ENCODE peak calls at places on chromosomes 2 and 18, in four cellular contexts. One of them, this sample, is unnamed.

GRCh38 chr18:46412831-46413371 is 244.1 kb downstream of the LOXHD1 start:
- DNase-seq in stimulated activated naive CD8-positive, alpha-beta T cell treated with anti-CD3 and anti-CD28 coated beads, Interleukin-15, amount 100 ng/mL, for 72 hours: no peak
- DNase-seq in HCT116: no peak
- DNase-seq in esophagus squamous epithelium: no peak
- DNase-seq in this sample: no peak

GRCh38 chr18:8507361-8507760 is 101.9 kb upstream of the RAB12 start:
- DNase-seq in stimulated activated naive CD8-positive, alpha-beta T cell treated with anti-CD3 and anti-CD28 coated beads, Interleukin-15, amount 100 ng/mL, for 72 hours: no peak
- DNase-seq in HCT116: peak; percentile 3
- DNase-seq in esophagus squamous epithelium: no peak
- DNase-seq in this sample: no peak

GRCh38 chr2:187906021-187906420 is 351.8 kb upstream of the TFPI start:
- DNase-seq in stimulated activated naive CD8-positive, alpha-beta T cell treated with anti-CD3 and anti-CD28 coated beads, Interleukin-15, amount 100 ng/mL, for 72 hours: no peak
- DNase-seq in HCT116: no peak
- DNase-seq in esophagus squamous epithelium: no peak
- DNase-seq in this sample: no peak

GRCh38 chr2:94622113-94622618 is 249.1 kb upstream of the TEKT4 start:
- DNase-seq in stimulated activated naive CD8-positive, alpha-beta T cell treated with anti-CD3 and anti-CD28 coated beads, Interleukin-15, amount 100 ng/mL, for 72 hours: no peak
- DNase-seq in HCT116: no peak
- DNase-seq in esophagus squamous epithelium: no peak
- DNase-seq in this sample: no peak

GRCh38 chr18:24246143-24246542 is 107.3 kb downstream of the CABYR start:
- DNase-seq in stimulated activated naive CD8-positive, alpha-beta T cell treated with anti-CD3 and anti-CD28 coated beads, Interleukin-15, amount 100 ng/mL, for 72 hours: no peak
- DNase-seq in HCT116: no peak
- DNase-seq in esophagus squamous epithelium: no peak
- DNase-seq in this sample: no peak

GRCh38 chr2:217573565-217573964 is 429.2 kb downstream of the TNS1 start:
- DNase-seq in stimulated activated naive CD8-positive, alpha-beta T cell treated with anti-CD3 and anti-CD28 coated beads, Interleukin-15, amount 100 ng/mL, for 72 hours: no peak
- DNase-seq in HCT116: no peak
- DNase-seq in esophagus squamous epithelium: no peak
- DNase-seq in this sample: no peak

GRCh38 chr18:10690376-10690775 is 164.5 kb downstream of the NAPG start:
- DNase-seq in stimulated activated naive CD8-positive, alpha-beta T cell treated with anti-CD3 and anti-CD28 coated beads, Interleukin-15, amount 100 ng/mL, for 72 hours: no peak
- DNase-seq in HCT116: no peak
- DNase-seq in esophagus squamous epithelium: no peak
- DNase-seq in this sample: no peak

GRCh38 chr2:203650860-203651613 is 55.4 kb upstream of the CD28 start:
- DNase-seq in stimulated activated naive CD8-positive, alpha-beta T cell treated with anti-CD3 and anti-CD28 coated beads, Interleukin-15, amount 100 ng/mL, for 72 hours: no peak
- DNase-seq in HCT116: peak; percentile 37
- DNase-seq in esophagus squamous epithelium: no peak
- DNase-seq in this sample: no peak

GRCh38 chr2:197205590-197206215 is 104.9 kb downstream of the ANKRD44 start:
- DNase-seq in stimulated activated naive CD8-positive, alpha-beta T cell treated with anti-CD3 and anti-CD28 coated beads, Interleukin-15, amount 100 ng/mL, for 72 hours: peak; percentile 55
- DNase-seq in HCT116: no peak
- DNase-seq in esophagus squamous epithelium: no peak
- DNase-seq in this sample: no peak

GRCh38 chr2:188032306-188032705 is 259.4 kb upstream of the GULP1 start:
- DNase-seq in stimulated activated naive CD8-positive, alpha-beta T cell treated with anti-CD3 and anti-CD28 coated beads, Interleukin-15, amount 100 ng/mL, for 72 hours: no peak
- DNase-seq in HCT116: no peak
- DNase-seq in esophagus squamous epithelium: no peak
- DNase-seq in this sample: no peak

GRCh38 chr2:73404409-73404808 is 18.8 kb downstream of the ALMS1 start:
- DNase-seq in stimulated activated naive CD8-positive, alpha-beta T cell treated with anti-CD3 and anti-CD28 coated beads, Interleukin-15, amount 100 ng/mL, for 72 hours: no peak
- DNase-seq in HCT116: no peak
- DNase-seq in esophagus squamous epithelium: no peak
- DNase-seq in this sample: no peak

GRCh38 chr2:76711490-76711889 is 810.7 kb downstream of the LRRTM4 start:
- DNase-seq in stimulated activated naive CD8-positive, alpha-beta T cell treated with anti-CD3 and anti-CD28 coated beads, Interleukin-15, amount 100 ng/mL, for 72 hours: no peak
- DNase-seq in HCT116: no peak
- DNase-seq in esophagus squamous epithelium: no peak
- DNase-seq in this sample: no peak

GRCh38 chr2:132581917-132582316 is 88.1 kb downstream of the LYPD1 start:
- DNase-seq in stimulated activated naive CD8-positive, alpha-beta T cell treated with anti-CD3 and anti-CD28 coated beads, Interleukin-15, amount 100 ng/mL, for 72 hours: no peak
- DNase-seq in HCT116: no peak
- DNase-seq in esophagus squamous epithelium: no peak
- DNase-seq in this sample: no peak

GRCh38 chr2:60414731-60415130 is 138.7 kb downstream of the BCL11A start:
- DNase-seq in stimulated activated naive CD8-positive, alpha-beta T cell treated with anti-CD3 and anti-CD28 coated beads, Interleukin-15, amount 100 ng/mL, for 72 hours: no peak
- DNase-seq in HCT116: no peak
- DNase-seq in esophagus squamous epithelium: no peak
- DNase-seq in this sample: no peak

GRCh38 chr2:152493945-152494528 is 159.1 kb downstream of the FMNL2 start:
- DNase-seq in stimulated activated naive CD8-positive, alpha-beta T cell treated with anti-CD3 and anti-CD28 coated beads, Interleukin-15, amount 100 ng/mL, for 72 hours: no peak
- DNase-seq in HCT116: no peak
- DNase-seq in esophagus squamous epithelium: no peak
- DNase-seq in this sample: no peak

GRCh38 chr2:46252891-46253659 is 44.1 kb upstream of the EPAS1 start:
- DNase-seq in stimulated activated naive CD8-positive, alpha-beta T cell treated with anti-CD3 and anti-CD28 coated beads, Interleukin-15, amount 100 ng/mL, for 72 hours: no peak
- DNase-seq in HCT116: peak; percentile 12
- DNase-seq in esophagus squamous epithelium: no peak
- DNase-seq in this sample: no peak

GRCh38 chr2:219119422-219120043 is 41.1 kb downstream of the NHEJ1 start:
- DNase-seq in stimulated activated naive CD8-positive, alpha-beta T cell treated with anti-CD3 and anti-CD28 coated beads, Interleukin-15, amount 100 ng/mL, for 72 hours: peak; percentile 50
- DNase-seq in HCT116: peak; percentile 27
- DNase-seq in esophagus squamous epithelium: no peak
- DNase-seq in this sample: peak; percentile 19

GRCh38 chr18:78937166-78937565 is 42.5 kb upstream of the SALL3 start:
- DNase-seq in stimulated activated naive CD8-positive, alpha-beta T cell treated with anti-CD3 and anti-CD28 coated beads, Interleukin-15, amount 100 ng/mL, for 72 hours: no peak
- DNase-seq in HCT116: no peak
- DNase-seq in esophagus squamous epithelium: no peak
- DNase-seq in this sample: no peak

GRCh38 chr2:20421988-20422678 is 24.7 kb upstream of the RHOB start:
- DNase-seq in stimulated activated naive CD8-positive, alpha-beta T cell treated with anti-CD3 and anti-CD28 coated beads, Interleukin-15, amount 100 ng/mL, for 72 hours: no peak
- DNase-seq in HCT116: no peak
- DNase-seq in esophagus squamous epithelium: peak; percentile 21
- DNase-seq in this sample: peak; percentile 93

GRCh38 chr2:229463941-229464340 is 192.9 kb upstream of the PID1 start:
- DNase-seq in stimulated activated naive CD8-positive, alpha-beta T cell treated with anti-CD3 and anti-CD28 coated beads, Interleukin-15, amount 100 ng/mL, for 72 hours: no peak
- DNase-seq in HCT116: no peak
- DNase-seq in esophagus squamous epithelium: no peak
- DNase-seq in this sample: no peak

GRCh38 chr18:57728941-57729511 is 74.1 kb downstream of the ATP8B1 start:
- DNase-seq in stimulated activated naive CD8-positive, alpha-beta T cell treated with anti-CD3 and anti-CD28 coated beads, Interleukin-15, amount 100 ng/mL, for 72 hours: no peak
- DNase-seq in HCT116: no peak
- DNase-seq in esophagus squamous epithelium: no peak
- DNase-seq in this sample: no peak